ENCODE peak calls at places on chromosomes 11 and 22, in seven cellular contexts. Q is IMR-90, J is epithelial cell of esophagus, C is stomach, T is Peyer's patch, D is fibroblast of mammary gland, P is fibroblast of the aortic adventitia. L is an unnamed sample.

GRCh38 chr11:58075781-58076180 is 45.0 kb downstream of the OR6Q1 start:
- DNase-seq in P (no peak), Q (peak), T (no peak), J (peak), D (peak), C (no peak), L (peak)

GRCh38 chr11:124884869-124885479 is 12.7 kb downstream of the ROBO4 start:
- DNase-seq in C (no peak), J (no peak), D (no peak), P (no peak), Q (no peak), T (no peak), L (no peak)

GRCh38 chr11:75463106-75463774 is 30.2 kb upstream of the KLHL35 start:
- DNase-seq in P (no peak), Q (no peak), J (no peak), C (no peak), T (no peak), D (no peak), L (no peak)

GRCh38 chr11:124646148-124646547 is 23.5 kb downstream of the TBRG1 start:
- DNase-seq in C (no peak), Q (no peak), J (no peak), D (no peak), T (no peak), P (no peak), L (no peak)

GRCh38 chr11:84853841-84854497 is 773.2 kb downstream of the DLG2 start:
- DNase-seq in D (no peak), P (no peak), Q (no peak), C (no peak), T (no peak), J (peak), L (no peak)

GRCh38 chr11:44301856-44302231 is 8.1 kb downstream of the ALX4 start:
- DNase-seq in P (no peak), J (no peak), D (peak), C (no peak), T (no peak), Q (no peak), L (no peak)

GRCh38 chr11:83070044-83070877 is 1.4 kb downstream of the RAB30 start:
- DNase-seq in D (peak), T (no peak), Q (peak), J (peak), C (no peak), P (peak), L (peak)

GRCh38 chr11:119000906-119001305 is 3.0 kb downstream of the CENATAC start:
- DNase-seq in T (no peak), J (peak), C (no peak), Q (peak), D (peak), P (no peak), L (no peak)

GRCh38 chr11:116170526-116171120 is 602.2 kb downstream of the BUD13 start:
- DNase-seq in D (no peak), C (no peak), J (no peak), P (no peak), T (no peak), Q (no peak), L (no peak)

GRCh38 chr11:12769834-12770345 is 95.7 kb downstream of the TEAD1 start:
- DNase-seq in T (no peak), C (no peak), P (peak), D (peak), J (peak), Q (peak), L (peak)

GRCh38 chr11:78474451-78474850 is 56.8 kb upstream of the GAB2 start:
- DNase-seq in P (no peak), Q (no peak), J (peak), D (no peak), T (no peak), C (no peak), L (no peak)

GRCh38 chr11:122741613-122742012 is 86.1 kb downstream of the UBASH3B start:
- DNase-seq in Q (peak), C (no peak), D (peak), J (no peak), P (no peak), T (no peak), L (no peak)

GRCh38 chr11:19076744-19077589 is 16.4 kb upstream of the MRGPRX2 start:
- DNase-seq in P (peak), T (peak), J (peak), Q (peak), C (peak), D (peak), L (no peak)

GRCh38 chr11:15716550-15716949 is 601.8 kb downstream of the INSC start:
- DNase-seq in J (peak), T (no peak), D (peak), P (no peak), Q (peak), C (no peak), L (no peak)

GRCh38 chr11:65419773-65420481 is 2.7 kb upstream of the NEAT1 start:
- DNase-seq in P (peak), J (peak), C (peak), T (peak), D (peak), Q (peak), L (peak)

GRCh38 chr11:44746894-44747293 is 20.1 kb downstream of the TSPAN18 start:
- DNase-seq in C (no peak), T (no peak), Q (no peak), D (no peak), P (no peak), J (no peak), L (no peak)

GRCh38 chr22:35134637-35135036 is 68.7 kb downstream of the ISX start:
- DNase-seq in P (no peak), T (no peak), Q (no peak), D (no peak), C (no peak), J (no peak), L (no peak)

GRCh38 chr11:116687458-116688201 is 85.2 kb downstream of the BUD13 start:
- DNase-seq in J (no peak), T (no peak), C (no peak), D (no peak), P (no peak), Q (no peak), L (no peak)

GRCh38 chr11:114280696-114281095 is 15.5 kb upstream of the NNMT start:
- DNase-seq in C (peak), T (no peak), J (peak), Q (peak), D (peak), P (peak), L (no peak)

GRCh38 chr22:44730490-44731356 is 21.7 kb upstream of the ARHGAP8 start:
- DNase-seq in T (no peak), P (no peak), J (no peak), Q (no peak), D (no peak), C (no peak), L (no peak)

GRCh38 chr11:87753143-87753542 is 422.1 kb downstream of the RAB38 start:
- DNase-seq in T (no peak), P (no peak), C (no peak), J (no peak), D (no peak), Q (no peak), L (no peak)

GRCh38 chr11:93513763-93514162 is 29.4 kb downstream of the SMCO4 start:
- DNase-seq in C (no peak), J (no peak), T (no peak), P (no peak), D (no peak), Q (no peak), L (no peak)

GRCh38 chr22:37618674-37619073 is 10.0 kb downstream of the GGA1 start:
- DNase-seq in J (no peak), D (no peak), C (no peak), Q (no peak), T (no peak), P (no peak), L (no peak)

GRCh38 chr11:102513869-102514268 is 16.7 kb downstream of the MMP7 start:
- DNase-seq in Q (peak), P (peak), C (no peak), J (peak), T (peak), D (peak), L (no peak)

GRCh38 chr11:130175898-130176297 is 16.3 kb downstream of the ST14 start:
- DNase-seq in C (no peak), Q (no peak), T (no peak), P (no peak), D (no peak), J (no peak), L (no peak)

GRCh38 chr22:49671331-49672012 is 156.2 kb downstream of the BRD1 start:
- DNase-seq in J (no peak), P (no peak), Q (no peak), C (peak), D (no peak), T (no peak), L (no peak)

GRCh38 chr11:60762851-60763691 is 6.4 kb downstream of the MS4A15 start:
- DNase-seq in Q (no peak), P (no peak), J (peak), D (no peak), C (no peak), T (no peak), L (no peak)

GRCh38 chr11:32427616-32427934 is 7.8 kb downstream of the WT1 start:
- DNase-seq in D (no peak), P (no peak), C (no peak), T (no peak), Q (no peak), J (no peak), L (no peak)

GRCh38 chr11:73856001-73856663 is 20.5 kb downstream of the COA4 start:
- DNase-seq in T (no peak), D (no peak), J (no peak), Q (no peak), C (no peak), P (no peak), L (no peak)

GRCh38 chr22:25081409-25081824 is 118.2 kb upstream of the CRYBB3 start:
- DNase-seq in D (peak), J (peak), C (peak), T (no peak), Q (peak), P (no peak), L (no peak)

GRCh38 chr11:93537767-93538261 is 5.4 kb downstream of the SMCO4 start:
- DNase-seq in C (peak), T (no peak), Q (peak), J (peak), D (peak), P (no peak), L (no peak)

GRCh38 chr22:27317156-27317555 is 484.4 kb downstream of the MN1 start:
- DNase-seq in J (no peak), D (no peak), C (no peak), P (peak), Q (no peak), T (no peak), L (no peak)

GRCh38 chr11:2516276-2517015 is 71.6 kb downstream of the KCNQ1 start:
- DNase-seq in C (peak), P (no peak), Q (no peak), T (no peak), J (no peak), D (no peak), L (no peak)

GRCh38 chr11:279966-280761 is 2.0 kb downstream of the NLRP6 start:
- DNase-seq in P (no peak), T (peak), D (peak), C (no peak), Q (peak), J (peak), L (no peak)

GRCh38 chr11:77141034-77141433 is 13.0 kb downstream of the MYO7A start:
- DNase-seq in J (peak), C (no peak), P (peak), T (no peak), D (peak), Q (peak), L (no peak)

GRCh38 chr11:78744949-78745348 is 170.3 kb upstream of the NARS2 start:
- DNase-seq in D (no peak), Q (no peak), P (no peak), C (no peak), J (no peak), T (no peak), L (no peak)

GRCh38 chr11:75873417-75874148 is 58.6 kb downstream of the UVRAG start:
- DNase-seq in P (peak), D (no peak), C (no peak), Q (no peak), J (no peak), T (peak), L (no peak)

GRCh38 chr22:23035557-23036277 is 34.6 kb upstream of the GNAZ start:
- DNase-seq in P (no peak), Q (no peak), D (no peak), C (no peak), J (no peak), T (peak), L (no peak)

GRCh38 chr22:31876156-31877035 is 67.9 kb upstream of the YWHAH start:
- DNase-seq in C (no peak), Q (no peak), P (peak), D (peak), J (peak), T (no peak), L (no peak)

GRCh38 chr11:6604081-6604626 is 580 bp downstream of the ILK start:
- DNase-seq in Q (peak), P (peak), T (peak), C (peak), D (peak), J (peak), L (no peak)

GRCh38 chr11:104967493-104968364 is 645 bp downstream of the CASP4 start:
- DNase-seq in P (peak), C (no peak), D (peak), Q (peak), T (no peak), J (peak), L (no peak)
- H3K4me3 ChIP-seq in P (peak), C (peak), D (peak), Q (peak), T (peak), J (peak), L (peak)

GRCh38 chr11:47983464-47984397 is 3.4 kb downstream of the PTPRJ start:
- DNase-seq in P (peak), J (no peak), C (no peak), T (no peak), D (peak), Q (peak), L (no peak)
- H3K4me3 ChIP-seq in P (no peak), J (no peak), C (no peak), T (no peak), D (no peak), Q (no peak), L (no peak)

GRCh38 chr11:62856333-62856910 is 17.0 kb upstream of the WDR74 start:
- DNase-seq in J (no peak), T (no peak), C (no peak), D (peak), P (no peak), Q (no peak), L (no peak)

GRCh38 chr11:62857541-62857982 is 18.2 kb upstream of the WDR74 start:
- DNase-seq in C (no peak), T (no peak), J (peak), D (no peak), Q (peak), P (no peak), L (no peak)

GRCh38 chr11:62855571-62856332 is 16.4 kb upstream of the WDR74 start:
- DNase-seq in T (peak), P (peak), Q (peak), J (peak), C (peak), D (peak), L (peak)

GRCh38 chr11:62860835-62861563 is 19.7 kb upstream of the SLC3A2 start:
- DNase-seq in Q (no peak), C (no peak), J (no peak), P (no peak), D (no peak), T (no peak), L (no peak)

GRCh38 chr11:62858201-62858600 is 18.8 kb upstream of the WDR74 start:
- DNase-seq in C (no peak), P (no peak), T (no peak), D (no peak), Q (no peak), J (no peak), L (no peak)
- H3K4me3 ChIP-seq in C (no peak), P (no peak), T (no peak), D (no peak), Q (no peak), J (peak), L (peak)

GRCh38 chr22:39504071-39504470 is 2.0 kb downstream of the MIEF1 start:
- DNase-seq in T (no peak), J (no peak), P (no peak), D (no peak), C (no peak), Q (no peak), L (no peak)
- H3K4me3 ChIP-seq in T (no peak), J (no peak), P (peak), D (no peak), C (no peak), Q (no peak), L (no peak)

L was measured in retinal pigment epithelial cell.